ENCODE peak calls at places on chromosomes 11 and 22, in five cellular contexts. P is WERI-Rb-1; R is activated CD8-positive, alpha-beta T cell treated with anti-CD3 and anti-CD28 coated beads for 36 hours; H is GM23338; Q is OCI-LY7. T is an unnamed sample.

GRCh38 chr22:33401291-33401690 is 343.1 kb upstream of the SYN3 start:
- DNase-seq in Q (no peak), H (no peak), R (no peak), P (no peak), T (no peak)

GRCh38 chr11:103024086-103024485 is 67.9 kb downstream of the DCUN1D5 start:
- DNase-seq in Q (no peak), R (no peak), H (no peak), P (no peak), T (no peak)

GRCh38 chr11:130499828-130500227 is 51.4 kb downstream of the ADAMTS15 start:
- DNase-seq in H (no peak), Q (no peak), P (no peak), R (no peak), T (no peak)

GRCh38 chr11:92861641-92862040 is 107.8 kb upstream of the MTNR1B start:
- DNase-seq in P (no peak), H (peak), Q (no peak), R (no peak), T (no peak)

GRCh38 chr11:69840371-69841169 is 21.4 kb upstream of the FGF3 start:
- DNase-seq in P (no peak), Q (no peak), R (no peak), H (no peak), T (no peak)

GRCh38 chr22:40463017-40463631 is 92.7 kb downstream of the SGSM3 start:
- DNase-seq in H (no peak), Q (peak), P (no peak), R (peak), T (no peak)

GRCh38 chr11:110522456-110522855 is 92.7 kb downstream of the FDX1 start:
- DNase-seq in R (no peak), P (no peak), H (no peak), Q (peak), T (no peak)

GRCh38 chr11:699753-700152 is 4.1 kb downstream of the TMEM80 start:
- DNase-seq in H (no peak), R (no peak), P (no peak), Q (no peak), T (no peak)

GRCh38 chr11:99814738-99815137 is 794.0 kb downstream of the CNTN5 start:
- DNase-seq in P (no peak), Q (no peak), H (peak), R (no peak), T (no peak)

GRCh38 chr11:13259374-13259773 is 18.2 kb upstream of the BMAL1 start:
- DNase-seq in P (no peak), Q (no peak), R (no peak), H (no peak), T (no peak)

GRCh38 chr11:13015753-13016152 is 6.6 kb downstream of the RASSF10 start:
- DNase-seq in Q (no peak), P (no peak), R (no peak), H (peak), T (no peak)

GRCh38 chr11:12083380-12083779 is 27.0 kb upstream of the MICAL2 start:
- DNase-seq in Q (no peak), H (peak), P (peak), R (peak), T (no peak)

GRCh38 chr22:33028191-33028700 is 29.9 kb downstream of the SYN3 start:
- DNase-seq in R (no peak), P (peak), H (no peak), Q (no peak), T (no peak)

GRCh38 chr11:33045551-33046255 is 6.3 kb downstream of the TCP11L1 start:
- DNase-seq in H (no peak), R (no peak), Q (no peak), P (no peak), T (no peak)

GRCh38 chr11:90288207-90288821 is 65.5 kb upstream of the CHORDC1 start:
- DNase-seq in P (no peak), H (peak), R (no peak), Q (peak), T (no peak)
- TF ChIP-seq CTCF in P (peak), H (peak), R (peak), Q (peak), T (peak)

GRCh38 chr11:119937412-119937811 is 200.5 kb downstream of the TRIM29 start:
- DNase-seq in H (no peak), Q (no peak), P (no peak), R (no peak), T (no peak)

GRCh38 chr11:119942583-119943338 is 195.2 kb downstream of the TRIM29 start:
- DNase-seq in P (no peak), R (no peak), H (no peak), Q (no peak), T (no peak)

GRCh38 chr11:119940401-119940976 is 197.4 kb downstream of the TRIM29 start:
- DNase-seq in P (no peak), R (no peak), Q (no peak), H (no peak), T (no peak)

GRCh38 chr11:119942021-119942420 is 195.9 kb downstream of the TRIM29 start:
- DNase-seq in H (peak), R (no peak), P (no peak), Q (no peak), T (no peak)
- TF ChIP-seq CTCF in H (peak), R (no peak), P (no peak), Q (no peak), T (peak)

GRCh38 chr22:37491106-37491505 is 4.9 kb upstream of the MFNG start:
- DNase-seq in Q (no peak), P (peak), H (no peak), R (no peak), T (no peak)

GRCh38 chr22:37491559-37492427 is 5.6 kb upstream of the MFNG start:
- DNase-seq in Q (peak), R (no peak), P (no peak), H (no peak), T (no peak)

GRCh38 chr22:37493979-37494378 is 7.8 kb upstream of the MFNG start:
- DNase-seq in H (no peak), R (no peak), P (no peak), Q (no peak), T (no peak)

GRCh38 chr22:37489994-37490393 is 3.8 kb upstream of the MFNG start:
- DNase-seq in P (peak), R (no peak), Q (no peak), H (no peak), T (no peak)

DNA sequence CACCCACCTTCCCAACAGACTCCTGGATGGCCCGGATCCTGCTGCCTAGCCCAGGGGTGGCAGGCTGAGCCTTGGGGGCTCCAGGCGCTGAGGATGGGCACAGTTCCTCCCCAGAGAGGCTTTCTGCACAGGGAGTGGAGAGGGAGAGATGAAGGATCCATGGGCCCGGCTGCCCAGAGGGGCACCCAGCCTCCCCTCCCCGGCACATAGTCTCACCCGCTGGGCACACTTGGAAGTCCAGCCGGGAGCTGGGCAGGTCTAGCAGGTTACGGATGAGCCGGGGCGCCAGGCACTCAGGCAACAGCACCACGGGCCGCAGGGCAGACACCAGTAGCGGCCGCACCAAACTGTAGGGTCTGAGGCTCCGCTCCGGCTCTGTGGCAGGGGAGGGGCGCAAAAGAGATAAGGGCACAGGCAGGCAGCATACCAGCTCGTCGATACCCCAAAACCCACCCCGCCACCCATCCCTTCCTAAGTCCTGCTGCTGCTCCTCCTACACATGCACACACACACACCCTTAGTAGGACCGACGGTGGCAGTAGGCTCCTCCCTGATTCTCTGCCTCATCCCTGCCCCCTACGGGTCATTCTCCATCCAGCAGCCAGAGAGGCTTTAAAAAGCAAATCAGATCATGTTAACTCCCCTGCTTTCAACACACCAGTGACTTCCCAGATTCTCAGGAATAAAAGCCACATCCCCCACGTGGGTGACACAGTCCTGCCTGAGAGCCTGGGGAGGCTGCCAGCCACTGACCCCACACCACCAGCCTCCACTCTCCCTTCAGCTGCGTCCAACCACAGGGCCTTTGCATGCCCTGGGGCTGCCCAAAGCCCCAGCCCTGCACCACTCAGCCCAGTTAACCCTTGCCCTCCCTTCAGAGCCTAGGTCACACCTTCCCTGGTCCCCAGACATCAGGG is 6.5 kb upstream of the MFNG start:
- DNase-seq in H (peak), Q (peak), R (peak), P (peak), T (no peak)
- TF ChIP-seq CTCF in H (peak), Q (peak), R (peak), P (peak), T (peak)

GRCh38 chr22:49638001-49638400 is 189.7 kb downstream of the BRD1 start:
- DNase-seq in H (no peak), Q (no peak), P (no peak), R (no peak), T (no peak)
- TF ChIP-seq CTCF in H (no peak), Q (no peak), P (no peak), R (no peak), T (no peak)

GRCh38 chr11:8006349-8006977 is 19.3 kb downstream of the EIF3F start:
- DNase-seq in R (peak), P (peak), H (peak), Q (peak), T (peak)
- TF ChIP-seq CTCF in R (peak), P (peak), H (peak), Q (peak), T (peak)

GRCh38 chr11:15327786-15328231 is 213.1 kb downstream of the INSC start:
- DNase-seq in H (peak), R (peak), Q (peak), P (peak), T (peak)
- TF ChIP-seq CTCF in H (peak), R (peak), Q (peak), P (peak), T (peak)

DNA sequence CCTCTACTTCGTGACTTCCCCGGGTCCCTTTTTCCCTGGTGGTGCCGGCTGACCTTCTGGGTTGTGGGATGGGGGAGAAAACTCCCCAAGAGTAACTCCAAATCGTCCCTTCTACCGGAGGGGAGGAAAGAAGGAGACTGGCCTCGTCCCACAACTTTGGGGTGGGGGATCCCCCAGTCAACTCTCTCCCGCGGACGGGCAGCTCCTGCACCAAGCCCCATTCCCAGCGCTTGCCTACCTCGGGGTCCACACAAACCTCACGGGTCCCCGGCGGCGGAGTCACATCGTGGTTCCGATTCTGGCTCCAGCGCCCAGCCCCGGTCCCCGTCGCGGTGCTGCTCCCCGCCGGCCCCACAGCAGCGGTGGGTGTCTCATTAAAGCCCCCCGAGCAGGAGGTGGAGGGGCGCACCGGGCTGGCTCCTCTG is 317 bp downstream of the BDNF start:
- DNase-seq in P (peak), R (no peak), H (peak), Q (no peak), T (no peak)
- TF ChIP-seq CTCF in P (no peak), R (no peak), H (no peak), Q (no peak), T (no peak)